ENCODE peak calls at places on chromosomes 3 and 15, in five cellular contexts. Z is IMR-90, T is tibial nerve, J is Peyer's patch, N is spleen. G is an unnamed sample.

GRCh38 chr15:83250766-83251165 is 33.7 kb downstream of the BNC1 start:
- DNase-seq in N (no peak), T (no peak), J (no peak), Z (no peak), G (no peak)

GRCh38 chr15:48177875-48178611 is at the start of gene MYEF2:
- DNase-seq in N (peak; percentile 88), J (peak; percentile 71), Z (peak; percentile 67), T (peak; percentile 24), G (peak; percentile 61)

GRCh38 chr3:126135398-126136076 is 44.8 kb downstream of the ALDH1L1 start:
- DNase-seq in Z (no peak), T (no peak), N (peak; percentile 75), J (no peak), G (peak; percentile 14)

GRCh38 chr15:45790325-45790943 is 155.6 kb downstream of the SQOR start:
- DNase-seq in N (no peak), Z (peak; percentile 7), T (peak; percentile 23), J (no peak), G (no peak)

GRCh38 chr3:144351968-144352367 is 380.3 kb downstream of the DIPK2A start:
- DNase-seq in N (no peak), T (no peak), J (no peak), Z (no peak), G (no peak)

GRCh38 chr15:58541410-58542087 is 109.8 kb downstream of the LIPC start:
- DNase-seq in N (no peak), J (no peak), Z (no peak), T (no peak), G (no peak)

GRCh38 chr3:114504941-114505632 is 211.3 kb downstream of the TIGIT start:
- DNase-seq in J (no peak), Z (peak; percentile 20), N (no peak), T (no peak), G (no peak)

GRCh38 chr3:175911937-175912336 is 1052.8 kb downstream of the NAALADL2 start:
- DNase-seq in Z (no peak), N (no peak), J (no peak), T (no peak), G (no peak)

GRCh38 chr3:156978471-156978961 is 152.4 kb downstream of the LEKR1 start:
- DNase-seq in Z (peak; percentile 27), J (no peak), N (no peak), T (no peak), G (no peak)

GRCh38 chr3:33664195-33664594 is 53.9 kb downstream of the CLASP2 start:
- DNase-seq in T (no peak), Z (peak; percentile 92), N (no peak), J (no peak), G (no peak)

GRCh38 chr3:126921425-126921824 is 61.5 kb upstream of the PLXNA1 start:
- DNase-seq in N (peak; percentile 13), T (no peak), J (no peak), Z (no peak), G (no peak)

GRCh38 chr15:63497642-63498100 is 6.7 kb upstream of the USP3 start:
- DNase-seq in J (no peak), Z (no peak), T (no peak), N (peak; percentile 93), G (peak; percentile 46)

GRCh38 chr3:66322436-66322835 is 101.6 kb downstream of the SLC25A26 start:
- DNase-seq in T (no peak), N (no peak), J (no peak), Z (no peak), G (no peak)

GRCh38 chr15:31498329-31498728 is 171.7 kb downstream of the KLF13 start:
- DNase-seq in T (no peak), N (no peak), J (no peak), Z (no peak), G (no peak)

GRCh38 chr15:66498501-66499386 is 1.2 kb upstream of the SNAPC5 start:
- DNase-seq in J (no peak), N (no peak), Z (peak; percentile 51), T (no peak), G (no peak)
- H3K4me3 ChIP-seq in J (no peak overlapping the region), N (no peak overlapping the region), Z (no peak overlapping the region), T (no peak overlapping the region), G (no peak overlapping the region)

DNA sequence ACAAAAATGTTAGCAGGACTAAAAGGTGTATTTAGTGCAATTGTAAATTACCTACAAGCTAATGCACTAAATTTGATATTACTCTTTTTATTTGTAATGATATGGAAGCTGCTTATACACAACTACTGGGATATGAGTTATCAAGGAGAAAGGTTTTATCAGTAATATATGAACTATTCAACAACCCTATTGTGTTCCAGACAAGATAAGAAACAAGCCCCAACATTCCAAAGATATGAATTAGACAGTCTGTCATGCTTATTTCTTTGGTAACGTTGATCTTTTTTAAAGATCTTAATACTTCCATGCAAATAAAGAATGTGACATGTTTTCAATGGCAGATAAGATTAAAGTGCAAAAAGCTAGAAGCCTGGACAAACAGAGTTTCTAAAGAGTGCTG is 314.0 kb upstream of the THBS1 start:
- DNase-seq in J (no peak), T (no peak), Z (no peak), N (no peak), G (no peak)
- TF ChIP-seq CTCF in J (no peak), T (no peak), Z (no peak), N (no peak), G (no peak)

DNA sequence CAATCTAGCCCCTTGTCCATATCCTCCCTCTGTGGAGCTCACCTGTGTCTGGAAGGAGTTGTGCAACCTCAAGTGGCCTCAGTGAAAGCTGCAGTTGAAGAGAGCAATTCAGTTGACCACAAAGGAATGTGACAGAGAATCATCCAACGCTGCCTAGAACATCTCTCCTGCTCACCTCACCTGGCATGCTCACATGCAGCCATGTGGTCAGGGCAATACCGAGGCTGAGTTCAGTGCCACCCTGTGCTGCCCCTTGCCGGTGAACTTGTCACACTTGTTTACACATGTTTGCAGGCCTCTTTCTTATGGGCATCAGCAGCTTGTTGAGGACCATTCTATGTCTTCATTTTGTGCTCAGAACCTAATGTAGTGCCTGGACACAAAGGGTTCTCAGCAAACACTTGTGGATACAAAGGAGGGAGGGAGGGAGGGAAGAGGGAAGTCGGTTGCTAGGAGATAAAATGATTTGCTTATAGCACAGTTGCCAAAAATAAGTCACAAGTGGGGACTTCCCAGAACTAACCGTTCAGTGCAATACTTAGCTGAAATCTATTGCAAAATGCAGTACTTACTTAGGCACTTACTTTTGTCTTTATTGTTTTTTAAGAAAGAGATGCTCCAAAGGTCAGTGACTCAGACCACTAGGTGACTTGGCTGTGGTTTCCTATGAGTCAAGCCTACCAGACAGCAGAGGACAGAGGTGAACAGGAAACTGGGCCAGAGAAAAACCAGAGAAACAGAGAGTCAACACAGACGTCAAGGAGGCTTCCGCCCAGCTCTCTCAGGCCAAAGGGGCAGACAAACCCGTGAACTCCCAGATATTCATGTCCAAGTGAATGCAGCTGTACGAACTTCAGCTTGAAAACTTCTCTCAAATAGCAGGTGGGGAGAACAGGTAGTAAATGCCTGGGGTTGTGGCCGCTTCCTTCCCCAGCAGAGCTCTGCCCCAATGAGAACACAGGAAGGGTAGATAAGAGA is 227.8 kb upstream of the CTNNB1 start:
- DNase-seq in Z (peak; percentile 86), N (peak; percentile 79), J (peak; percentile 66), T (peak; percentile 88), G (peak; percentile 85)
- TF ChIP-seq POLR2A in Z (no peak), N (no peak), J (no peak), T (no peak), G (no peak)

GRCh38 chr3:153165211-153165815 is 3.3 kb downstream of the RAP2B start:
- DNase-seq in N (no peak), J (no peak), Z (peak; percentile 42), T (no peak), G (no peak)
- H3K4me3 ChIP-seq in N (peak overlapping the region; percentile 88), J (no peak overlapping the region), Z (peak overlapping the region; percentile 16), T (no peak overlapping the region), G (peak overlapping the region; percentile 90)

GRCh38 chr15:56228352-56228751 is 15.3 kb downstream of the RFX7 start:
- DNase-seq in N (no peak), J (no peak), Z (no peak), T (no peak), G (no peak)
- TF ChIP-seq CTCF in N (no peak), J (no peak), Z (no peak), T (no peak), G (no peak)

GRCh38 chr3:120743081-120743365 is 479 bp downstream of the GTF2E1 start:
- DNase-seq in T (no peak), J (no peak), N (no peak), Z (peak; percentile 29), G (no peak)

GRCh38 chr3:120741320-120741719 is 996 bp downstream of the RABL3 start:
- DNase-seq in N (no peak), J (no peak), Z (no peak), T (no peak), G (no peak)

GRCh38 chr3:120741837-120742197 is 499 bp downstream of the RABL3 start:
- DNase-seq in T (no peak), Z (peak; percentile 43), N (no peak), J (no peak), G (no peak)

GRCh38 chr3:120743556-120744195 is 1.1 kb downstream of the GTF2E1 start:
- DNase-seq in Z (peak; percentile 13), T (no peak), J (no peak), N (no peak), G (no peak)

GRCh38 chr3:120742198-120743080 is at the start of the genes GTF2E1 and RABL3:
- DNase-seq in N (peak; percentile 97), J (peak; percentile 96), Z (peak; percentile 100), T (peak; percentile 99), G (peak; percentile 95)
- TF ChIP-seq POLR2A in N (peak; percentile 73), J (peak; percentile 46), Z (peak; percentile 86), T (no peak), G (no peak)

GRCh38 chr15:96307856-96308394 is 22.6 kb upstream of the NR2F2 start:
- DNase-seq in N (no peak), Z (no peak), T (no peak), J (no peak), G (no peak)
- H3K4me3 ChIP-seq in N (no peak overlapping the region), Z (no peak overlapping the region), T (no peak overlapping the region), J (no peak overlapping the region), G (no peak overlapping the region)

GRCh38 chr3:18828637-18829036 is 319.7 kb upstream of the KCNH8 start:
- DNase-seq in J (no peak), N (no peak), Z (no peak), T (no peak), G (no peak)
- TF ChIP-seq CTCF in J (no peak), N (no peak), Z (no peak), T (no peak), G (no peak)

GRCh38 chr15:34038404-34039179 is 412 bp downstream of the AVEN start:
- DNase-seq in T (peak; percentile 58), Z (peak; percentile 70), N (peak; percentile 94), J (peak; percentile 87), G (peak; percentile 80)
- TF ChIP-seq POLR2A in T (peak; percentile 56), Z (peak; percentile 81), N (peak; percentile 51), J (peak; percentile 34), G (no peak)